ENCODE peak calls at places on chromosome X, in five cellular contexts. C, V, U, P and S are unnamed samples.

GRCh38 chrX:100408643-100409315 is 1.3 kb downstream of the PCDH19 start:
- DNase-seq in U (peak), C (no peak), P (no peak), V (peak), S (peak)

GRCh38 chrX:154542723-154543424 is 3.8 kb downstream of the G6PD start:
- DNase-seq in U (no peak), P (no peak), C (no peak), V (peak), S (no peak)

GRCh38 chrX:9291666-9292065 is 173.2 kb upstream of the TBL1X start:
- DNase-seq in P (no peak), C (no peak), V (no peak), U (peak), S (no peak)

GRCh38 chrX:74262472-74263209 is 41.3 kb upstream of the ZCCHC13 start:
- DNase-seq in C (no peak), U (peak), P (no peak), V (no peak), S (no peak)

GRCh38 chrX:14670819-14671218 is 141.5 kb downstream of the GLRA2 start:
- DNase-seq in V (no peak), P (no peak), U (no peak), C (no peak), S (no peak)

GRCh38 chrX:13250831-13251612 is 68.8 kb downstream of the ATXN3L start:
- DNase-seq in V (no peak), U (no peak), P (no peak), C (no peak), S (no peak)

GRCh38 chrX:120664081-120664480 is 34.2 kb upstream of the C1GALT1C1 start:
- DNase-seq in P (peak), V (no peak), U (no peak), C (no peak), S (no peak)

GRCh38 chrX:46913710-46914109 is 1.5 kb downstream of the JADE3 start:
- DNase-seq in P (peak), V (peak), U (peak), C (peak), S (no peak)

GRCh38 chrX:42247241-42247640 is 323.9 kb upstream of the CASK start:
- DNase-seq in P (peak), C (no peak), V (no peak), U (no peak), S (no peak)

GRCh38 chrX:9285342-9285771 is 179.5 kb upstream of the TBL1X start:
- DNase-seq in C (no peak), V (no peak), U (no peak), P (no peak), S (no peak)

GRCh38 chrX:55524487-55524886 is 34.8 kb upstream of the USP51 start:
- DNase-seq in U (peak), V (no peak), P (peak), C (no peak), S (no peak)

GRCh38 chrX:1147641-1148515 is 64.6 kb downstream of the CRLF2 start:
- DNase-seq in C (no peak), V (no peak), P (no peak), U (no peak), S (no peak)

GRCh38 chrX:13607356-13607995 is 38.1 kb downstream of the EGFL6 start:
- DNase-seq in C (no peak), P (peak), U (no peak), V (no peak), S (no peak)

GRCh38 chrX:16207631-16208030 is 40.4 kb downstream of the MAGEB17 start:
- DNase-seq in V (no peak), P (no peak), C (no peak), U (no peak), S (no peak)

GRCh38 chrX:7987160-7987992 is 60.2 kb upstream of the PNPLA4 start:
- DNase-seq in V (no peak), P (peak), U (no peak), C (no peak), S (no peak)

GRCh38 chrX:29662101-29662500 is 553.3 kb upstream of the MAGEB2 start:
- DNase-seq in P (peak), U (no peak), C (no peak), V (no peak), S (no peak)

GRCh38 chrX:42524374-42524773 is 253.6 kb downstream of the PPP1R2C start:
- DNase-seq in C (no peak), V (no peak), P (peak), U (no peak), S (no peak)

GRCh38 chrX:12974217-12974796 is 603 bp upstream of the TMSB4X start:
- DNase-seq in V (no peak), P (peak), U (peak), C (peak), S (no peak)

GRCh38 chrX:24276011-24276410 is 37.9 kb downstream of the SUPT20HL2 start:
- DNase-seq in U (no peak), C (no peak), P (no peak), V (no peak), S (no peak)

GRCh38 chrX:1012678-1013300 is 199.7 kb downstream of the CRLF2 start:
- DNase-seq in V (no peak), P (no peak), C (no peak), U (no peak), S (no peak)

GRCh38 chrX:65463550-65463949 is 71.0 kb downstream of the LAS1L start:
- DNase-seq in V (no peak), C (no peak), U (peak), P (no peak), S (no peak)

GRCh38 chrX:54933150-54933826 is 12.7 kb downstream of the TRO start:
- DNase-seq in C (no peak), U (no peak), P (no peak), V (no peak), S (no peak)

GRCh38 chrX:119817130-119817690 is 25.8 kb upstream of the RPL39 start:
- DNase-seq in C (no peak), U (no peak), P (no peak), V (no peak), S (no peak)

GRCh38 chrX:149392896-149393295 is 112.2 kb downstream of the IDS start:
- DNase-seq in V (no peak), C (no peak), U (no peak), P (peak), S (no peak)

GRCh38 chrX:129695535-129695934 is 40.8 kb upstream of the APLN start:
- DNase-seq in U (no peak), C (no peak), V (no peak), P (no peak), S (no peak)

GRCh38 chrX:153526040-153526439 is 8.6 kb downstream of the ATP2B3 start:
- DNase-seq in C (no peak), P (no peak), U (no peak), V (no peak), S (no peak)

GRCh38 chrX:40154853-40155616 is 57.3 kb upstream of the BCOR start:
- DNase-seq in U (peak), P (no peak), C (no peak), V (peak), S (peak)

GRCh38 chrX:8242431-8242830 is 71.4 kb upstream of the VCX2 start:
- DNase-seq in P (no peak), U (no peak), V (no peak), C (no peak), S (no peak)

GRCh38 chrX:113260474-113260873 is 419.8 kb upstream of the AMOT start:
- DNase-seq in C (no peak), V (no peak), P (peak), U (peak), S (no peak)

GRCh38 chrX:136635235-136635634 is 12.7 kb upstream of the CD40LG start:
- DNase-seq in P (no peak), V (no peak), C (no peak), U (no peak), S (no peak)

GRCh38 chrX:140132937-140133336 is 167.6 kb upstream of the CXorf66 start:
- DNase-seq in U (no peak), V (no peak), P (no peak), C (no peak), S (no peak)

GRCh38 chrX:110123331-110123782 is 120.4 kb downstream of the TMEM164 start:
- DNase-seq in U (no peak), C (no peak), P (no peak), V (no peak), S (no peak)

GRCh38 chrX:15903186-15903681 is 48.6 kb upstream of the AP1S2 start:
- DNase-seq in C (no peak), V (peak), U (no peak), P (no peak), S (peak)

GRCh38 chrX:4547218-4547836 is 833.9 kb upstream of the PRKX start:
- DNase-seq in C (peak), U (peak), P (peak), V (peak), S (peak)

GRCh38 chrX:18173494-18174180 is 47.0 kb downstream of the BEND2 start:
- DNase-seq in U (no peak), V (no peak), P (no peak), C (no peak), S (no peak)

GRCh38 chrX:25858273-25858880 is 279.8 kb upstream of the MAGEB18 start:
- DNase-seq in U (no peak), P (peak), C (no peak), V (no peak), S (no peak)

GRCh38 chrX:48745222-48745621 is 16.3 kb upstream of the GLOD5 start:
- DNase-seq in U (no peak), V (no peak), C (no peak), P (no peak), S (no peak)

GRCh38 chrX:134660627-134661026 is 2.4 kb upstream of the PLAC1 start:
- DNase-seq in V (no peak), U (no peak), P (no peak), C (no peak), S (no peak)

GRCh38 chrX:67720344-67720743 is 176.5 kb downstream of the AR start:
- DNase-seq in P (no peak), C (no peak), V (no peak), U (no peak), S (no peak)

DNA sequence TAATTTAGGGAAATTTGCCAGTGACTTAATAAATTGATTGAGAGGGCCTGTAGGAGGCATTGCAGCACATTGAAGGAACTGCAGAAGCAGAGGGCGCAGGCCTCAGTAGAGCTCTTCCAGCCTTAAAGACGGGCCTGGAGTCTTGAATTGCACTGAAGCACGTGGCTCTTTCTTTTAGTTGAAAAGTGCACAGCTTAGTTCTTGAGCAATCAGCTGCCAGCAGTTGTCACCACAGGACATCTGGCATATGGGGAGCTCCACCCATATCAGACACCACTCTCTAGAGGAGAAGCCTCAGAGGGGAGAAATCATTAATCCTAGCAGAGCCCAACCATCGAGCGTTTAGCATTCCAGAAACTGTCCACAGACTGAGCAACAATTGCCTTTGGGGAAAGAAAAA is 16.0 kb upstream of the FGF16 start:
- DNase-seq in C (no peak), P (no peak), U (no peak), V (no peak), S (no peak)
- TF ChIP-seq CTCF in C (no peak), P (no peak), U (no peak), V (no peak), S (no peak)

GRCh38 chrX:70979136-70979762 is 48.4 kb upstream of the SLC7A3 start:
- DNase-seq in U (peak), V (no peak), P (peak), C (peak), S (no peak)
- TF ChIP-seq CTCF in U (peak), V (no peak), P (peak), C (no peak), S (no peak)

DNA sequence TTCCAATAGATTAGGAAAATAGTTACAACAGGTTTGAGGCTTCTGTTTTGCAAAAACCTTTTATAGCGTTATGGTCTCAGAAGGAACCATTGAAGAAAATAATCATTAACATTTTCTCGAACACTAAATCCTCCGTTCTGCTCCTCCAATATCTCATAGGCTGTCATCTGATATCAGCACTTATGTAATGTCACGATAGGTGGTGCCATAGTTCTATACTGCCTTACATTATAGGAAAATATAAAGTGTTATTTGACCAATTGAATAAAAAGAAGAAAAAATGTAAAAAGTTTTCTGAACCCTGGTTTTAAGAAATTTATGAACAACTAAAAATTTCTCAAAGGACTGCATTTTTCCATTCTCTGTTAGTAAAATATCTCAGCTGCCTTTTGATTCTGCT is 291.4 kb downstream of the RPA4 start:
- DNase-seq in P (no peak), U (no peak), C (no peak), V (no peak), S (no peak)
- TF ChIP-seq CTCF in P (no peak), U (peak), C (no peak), V (no peak), S (no peak)

GRCh38 chrX:19879742-19880378 is 7.5 kb downstream of the SH3KBP1 start:
- DNase-seq in C (no peak), U (no peak), V (no peak), P (no peak), S (no peak)
- TF ChIP-seq CTCF in C (no peak), U (no peak), V (no peak), P (no peak), S (no peak)

DNA sequence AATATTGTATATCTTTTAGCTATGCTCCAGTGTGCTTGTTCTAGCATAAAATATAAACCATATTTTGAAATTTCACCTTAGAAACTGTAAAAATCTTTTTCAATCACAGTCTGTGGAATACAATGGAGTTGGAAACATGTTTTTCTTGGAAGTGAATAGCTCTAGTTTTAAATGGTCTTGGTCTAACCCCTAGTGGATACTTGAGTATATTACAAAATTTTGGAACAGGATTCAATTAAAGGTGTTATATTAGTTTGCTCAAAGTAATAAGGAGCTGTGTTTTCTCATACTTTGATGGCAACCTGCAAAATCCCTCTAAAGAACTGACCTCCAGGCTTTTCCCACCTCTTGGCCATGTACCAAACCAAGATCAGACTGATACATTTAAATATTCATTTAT is 48.2 kb downstream of the STK26 start:
- DNase-seq in U (no peak), P (peak), C (no peak), V (no peak), S (no peak)
- TF ChIP-seq CTCF in U (peak), P (no peak), C (no peak), V (peak), S (no peak)